ENCODE peak calls at places on chromosomes 2 and 18, in eight cellular contexts. Y is effector memory CD4-positive, alpha-beta T cell; V is dermis microvascular lymphatic vessel endothelial cell; Q is HTR-8/SVneo; D is BJ; F is GM04504; T is right atrium auricular region; I is right cardiac atrium. P is an unnamed sample.

GRCh38 chr2:169286858-169287257 is 75.5 kb downstream of the LRP2 start:
- DNase-seq in I (no peak), Q (no peak), V (no peak), D (no peak), F (no peak), T (no peak), Y (no peak), P (no peak)

GRCh38 chr2:175057078-175057685 is 52.0 kb upstream of the CHN1 start:
- DNase-seq in T (no peak), F (no peak), I (no peak), D (no peak), Y (no peak), V (no peak), Q (no peak), P (no peak)

GRCh38 chr2:182444806-182445205 is 18.0 kb upstream of the PDE1A start:
- DNase-seq in Y (no peak), V (peak), T (no peak), D (no peak), I (no peak), F (no peak), Q (no peak), P (no peak)

GRCh38 chr18:46518438-46518837 is 138.6 kb downstream of the LOXHD1 start:
- DNase-seq in Y (no peak), I (peak), D (no peak), Q (no peak), F (no peak), V (no peak), T (no peak), P (no peak)

GRCh38 chr2:232586943-232587342 is 36.5 kb downstream of the EIF4E2 start:
- DNase-seq in F (no peak), I (no peak), Y (no peak), Q (no peak), D (no peak), V (no peak), T (no peak), P (no peak)

GRCh38 chr2:234403074-234403473 is 93.8 kb downstream of the ARL4C start:
- DNase-seq in T (no peak), F (peak), Q (no peak), Y (no peak), D (no peak), V (no peak), I (no peak), P (no peak)

GRCh38 chr2:219296631-219297391 is 12.4 kb downstream of the PTPRN start:
- DNase-seq in I (no peak), F (no peak), Q (no peak), D (no peak), T (no peak), Y (no peak), V (no peak), P (no peak)

GRCh38 chr2:196453613-196454047 is 185.9 kb upstream of the CCDC150 start:
- DNase-seq in Y (peak), V (peak), D (no peak), I (no peak), T (no peak), Q (peak), F (peak), P (no peak)

GRCh38 chr2:232761301-232761907 is 15.0 kb downstream of the KCNJ13 start:
- DNase-seq in Y (peak), Q (peak), F (no peak), D (no peak), T (no peak), V (peak), I (no peak), P (no peak)

GRCh38 chr2:16773080-16773713 is 107.6 kb upstream of the CYRIA start:
- DNase-seq in I (no peak), Y (no peak), T (no peak), F (peak), Q (peak), D (no peak), V (peak), P (no peak)

GRCh38 chr18:66867653-66868052 is 263.8 kb upstream of the CDH19 start:
- DNase-seq in D (no peak), F (no peak), I (no peak), T (no peak), Y (no peak), V (no peak), Q (no peak), P (no peak)

GRCh38 chr2:189641565-189641964 is 19.7 kb upstream of the ASNSD1 start:
- DNase-seq in D (no peak), Y (no peak), I (no peak), V (no peak), T (no peak), Q (no peak), F (no peak), P (no peak)

GRCh38 chr2:207085110-207085509 is 80.6 kb downstream of the KLF7 start:
- DNase-seq in F (no peak), Y (no peak), T (no peak), V (no peak), I (no peak), Q (no peak), D (no peak), P (no peak)

GRCh38 chr2:71749671-71750101 is 296.3 kb downstream of the DYSF start:
- DNase-seq in Q (peak), T (no peak), D (no peak), Y (no peak), F (peak), I (no peak), V (peak), P (no peak)

GRCh38 chr2:158668394-158668793 is 126.7 kb upstream of the DAPL1 start:
- DNase-seq in Y (no peak), D (no peak), I (no peak), Q (no peak), V (peak), T (no peak), F (no peak), P (peak)

P was measured in aorta.